ENCODE peak calls at places on chromosomes 13 and 19, in six cellular contexts. F is stromal cell of bone marrow; Z is T-helper 17 cell; K is stimulated activated CD8-positive, alpha-beta memory T cell treated with anti-CD3 and anti-CD28 coated beads, Interleukin-15, amount 100 ng/mL, for 24 hours; U is Daoy; O is uterus. G is an unnamed sample.
A peak's percentile ranks its signal among the peaks of the same experiment; 100 is the strongest.

GRCh38 chr19:42121666-42122069 is 10.6 kb downstream of the POU2F2 start:
- DNase-seq in K (peak; percentile 51), F (no peak), O (peak; percentile 20), Z (peak; percentile 56), U (peak; percentile 98), G (no peak)

GRCh38 chr19:44734357-44734756 is 14.2 kb upstream of the BCL3 start:
- DNase-seq in U (no peak), K (no peak), F (no peak), Z (no peak), O (no peak), G (no peak)

GRCh38 chr19:27774337-27774736 is 1438.6 kb downstream of the UQCRFS1 start:
- DNase-seq in K (no peak), Z (no peak), F (no peak), O (no peak), U (no peak), G (no peak)

GRCh38 chr19:3494051-3494450 is 6.4 kb downstream of the DOHH start:
- DNase-seq in U (no peak), K (no peak), Z (no peak), F (no peak), O (no peak), G (no peak)

GRCh38 chr13:98442391-98443230 is 134.3 kb downstream of the STK24 start:
- DNase-seq in U (no peak), K (no peak), F (no peak), O (no peak), Z (no peak), G (no peak)

GRCh38 chr13:25352230-25352629 is 19.5 kb upstream of the ATP8A2 start:
- DNase-seq in K (no peak), O (no peak), Z (no peak), F (no peak), U (no peak), G (no peak)

GRCh38 chr19:4713384-4713951 is 10.2 kb downstream of the DPP9 start:
- DNase-seq in Z (no peak), F (peak; percentile 94), K (no peak), U (peak; percentile 98), O (peak; percentile 87), G (no peak)

GRCh38 chr13:23460309-23460708 is 26.8 kb upstream of the SACS start:
- DNase-seq in O (no peak), Z (no peak), U (no peak), K (no peak), F (no peak), G (no peak)

GRCh38 chr13:55199132-55199531 is 1941.6 kb upstream of the PRR20A start:
- DNase-seq in F (no peak), K (no peak), O (no peak), U (peak; percentile 1), Z (no peak), G (no peak)

GRCh38 chr13:31918707-31919106 is 112.9 kb upstream of the FRY start:
- DNase-seq in O (no peak), Z (no peak), U (no peak), K (no peak), F (no peak), G (no peak)

GRCh38 chr13:50410921-50411712 is 395.9 kb downstream of the KCNRG start:
- DNase-seq in K (no peak), U (peak; percentile 87), Z (no peak), F (peak; percentile 78), O (peak; percentile 29), G (no peak)

GRCh38 chr13:114067381-114067885 is 65.0 kb downstream of the RASA3 start:
- DNase-seq in Z (no peak), K (no peak), F (peak; percentile 88), U (no peak), O (no peak), G (no peak)

GRCh38 chr13:92379371-92379770 is 847.2 kb upstream of the GPC6 start:
- DNase-seq in K (no peak), F (no peak), Z (no peak), O (no peak), U (no peak), G (no peak)

GRCh38 chr13:35255241-35255640 is 221.2 kb downstream of the MAB21L1 start:
- DNase-seq in F (no peak), K (no peak), U (no peak), O (no peak), Z (no peak), G (no peak)

GRCh38 chr19:44737238-44738160 is 11.0 kb upstream of the BCL3 start:
- DNase-seq in O (no peak), U (peak; percentile 82), Z (no peak), F (peak; percentile 82), K (no peak), G (no peak)

GRCh38 chr19:14006766-14007562 is 844 bp upstream of the RFX1 start:
- DNase-seq in U (no peak), O (no peak), K (peak; percentile 67), F (no peak), Z (no peak), G (peak; percentile 78)

GRCh38 chr19:279656-280055 is 11.5 kb downstream of the PLPP2 start:
- DNase-seq in U (no peak), K (no peak), O (no peak), F (no peak), Z (no peak), G (no peak)

GRCh38 chr13:100536643-100537180 is 51.9 kb downstream of the GGACT start:
- DNase-seq in U (no peak), K (no peak), Z (no peak), F (no peak), O (no peak), G (no peak)

GRCh38 chr13:62418872-62419271 is 1003.2 kb upstream of the PCDH20 start:
- DNase-seq in Z (no peak), F (no peak), U (no peak), K (no peak), O (no peak), G (no peak)

GRCh38 chr19:413756-414420 is 4.9 kb upstream of the C2CD4C start:
- DNase-seq in Z (no peak), O (no peak), U (no peak), F (no peak), K (no peak), G (no peak)

GRCh38 chr13:50376895-50377575 is 361.8 kb downstream of the KCNRG start:
- DNase-seq in K (no peak), Z (no peak), F (no peak), U (no peak), O (no peak), G (no peak)

GRCh38 chr19:19157808-19158207 is 12.3 kb downstream of the MEF2B start:
- DNase-seq in O (no peak), F (no peak), U (no peak), K (no peak), Z (no peak), G (no peak)

GRCh38 chr13:76289558-76289957 is 596.6 kb downstream of the KCTD12 start:
- DNase-seq in Z (no peak), O (no peak), U (no peak), F (peak; percentile 77), K (no peak), G (no peak)

GRCh38 chr19:53849237-53849676 is 18.4 kb upstream of the MYADM start:
- DNase-seq in K (no peak), Z (no peak), F (peak; percentile 74), O (no peak), U (peak; percentile 47), G (no peak)

GRCh38 chr13:99873141-99873540 is 98.4 kb downstream of the ZIC5 start:
- DNase-seq in O (no peak), Z (no peak), U (no peak), K (no peak), F (no peak), G (no peak)

GRCh38 chr19:45577111-45577905 is 7.3 kb downstream of the OPA3 start:
- DNase-seq in O (no peak), F (peak; percentile 73), Z (no peak), K (no peak), U (peak; percentile 74), G (no peak)

GRCh38 chr13:23674795-23675640 is 104.8 kb downstream of the TNFRSF19 start:
- DNase-seq in O (no peak), F (peak; percentile 79), U (peak; percentile 46), Z (no peak), K (no peak), G (no peak)

GRCh38 chr13:72390909-72391308 is 336.5 kb downstream of the MZT1 start:
- DNase-seq in F (no peak), O (no peak), Z (no peak), U (no peak), K (no peak), G (no peak)

GRCh38 chr13:98686281-98686680 is 66.2 kb downstream of the SLC15A1 start:
- DNase-seq in K (no peak), O (no peak), F (no peak), Z (no peak), U (no peak), G (no peak)

GRCh38 chr19:8367327-8368001 is 3.5 kb downstream of the ANGPTL4 start:
- DNase-seq in U (peak; percentile 99), K (no peak), Z (no peak), F (peak; percentile 85), O (peak; percentile 85), G (no peak)

GRCh38 chr13:37011788-37012187 is 11.2 kb downstream of the EXOSC8 start:
- DNase-seq in O (no peak), F (no peak), U (no peak), K (no peak), Z (no peak), G (no peak)

GRCh38 chr13:36915891-36916640 is 4.0 kb downstream of the SMAD9 start:
- DNase-seq in U (no peak), F (no peak), Z (no peak), K (no peak), O (no peak), G (no peak)

GRCh38 chr13:97391201-97391600 is 42.8 kb upstream of the RAP2A start:
- DNase-seq in O (no peak), Z (no peak), F (no peak), U (no peak), K (no peak), G (no peak)

GRCh38 chr13:52851153-52851962 is 2.9 kb upstream of the PCDH8 start:
- DNase-seq in F (no peak), K (no peak), U (peak; percentile 34), O (no peak), Z (no peak), G (peak; percentile 2)